ENCODE peak calls at places on chromosomes 2 and 18, in five cellular contexts. One of them, this sample, is unnamed.
A peak's percentile ranks its signal among the peaks of the same experiment; 100 is the strongest.

GRCh38 chr18:9846162-9846915 is 39.4 kb upstream of the TXNDC2 start:
- ATAC-seq in heart left ventricle: peak; percentile 70
- ATAC-seq in right cardiac atrium: peak; percentile 72
- ATAC-seq in left lung: no peak
- ATAC-seq in gastrocnemius medialis: no peak
- ATAC-seq in this sample: peak; percentile 44

GRCh38 chr2:121155502-121156056 is 129.4 kb downstream of the TFCP2L1 start:
- ATAC-seq in heart left ventricle: no peak
- ATAC-seq in right cardiac atrium: no peak
- ATAC-seq in left lung: peak; percentile 94
- ATAC-seq in gastrocnemius medialis: no peak
- ATAC-seq in this sample: peak; percentile 25

GRCh38 chr18:55252053-55252675 is 292.9 kb upstream of the CCDC68 start:
- ATAC-seq in heart left ventricle: no peak
- ATAC-seq in right cardiac atrium: peak; percentile 69
- ATAC-seq in left lung: no peak
- ATAC-seq in gastrocnemius medialis: no peak
- ATAC-seq in this sample: no peak

GRCh38 chr2:178263159-178263860 is 69.0 kb downstream of the OSBPL6 start:
- ATAC-seq in heart left ventricle: no peak
- ATAC-seq in right cardiac atrium: no peak
- ATAC-seq in left lung: no peak
- ATAC-seq in gastrocnemius medialis: peak; percentile 31
- ATAC-seq in this sample: no peak

GRCh38 chr2:222568866-222569265 is 87.0 kb downstream of the FARSB start:
- ATAC-seq in heart left ventricle: peak; percentile 44
- ATAC-seq in right cardiac atrium: peak; percentile 32
- ATAC-seq in left lung: no peak
- ATAC-seq in gastrocnemius medialis: peak; percentile 95
- ATAC-seq in this sample: no peak

GRCh38 chr2:38377501-38378258 is 607 bp upstream of the ATL2 start:
- ATAC-seq in heart left ventricle: no peak
- ATAC-seq in right cardiac atrium: peak; percentile 4
- ATAC-seq in left lung: peak; percentile 0
- ATAC-seq in gastrocnemius medialis: no peak
- ATAC-seq in this sample: peak; percentile 86

GRCh38 chr2:33020883-33021282 is 74.1 kb downstream of the LTBP1 start:
- ATAC-seq in heart left ventricle: no peak
- ATAC-seq in right cardiac atrium: peak; percentile 12
- ATAC-seq in left lung: no peak
- ATAC-seq in gastrocnemius medialis: no peak
- ATAC-seq in this sample: no peak

GRCh38 chr18:36141576-36141975 is 11.9 kb downstream of the ELP2 start:
- ATAC-seq in heart left ventricle: no peak
- ATAC-seq in right cardiac atrium: no peak
- ATAC-seq in left lung: no peak
- ATAC-seq in gastrocnemius medialis: no peak
- ATAC-seq in this sample: no peak

GRCh38 chr2:179884193-179884592 is 22.8 kb upstream of the ZNF385B start:
- ATAC-seq in heart left ventricle: no peak
- ATAC-seq in right cardiac atrium: no peak
- ATAC-seq in left lung: no peak
- ATAC-seq in gastrocnemius medialis: no peak
- ATAC-seq in this sample: no peak

GRCh38 chr2:226398580-226398979 is 401.0 kb downstream of the IRS1 start:
- ATAC-seq in heart left ventricle: no peak
- ATAC-seq in right cardiac atrium: no peak
- ATAC-seq in left lung: no peak
- ATAC-seq in gastrocnemius medialis: no peak
- ATAC-seq in this sample: no peak

GRCh38 chr2:136378712-136379595 is 261.0 kb upstream of the CXCR4 start:
- ATAC-seq in heart left ventricle: peak; percentile 63
- ATAC-seq in right cardiac atrium: peak; percentile 46
- ATAC-seq in left lung: peak; percentile 86
- ATAC-seq in gastrocnemius medialis: no peak
- ATAC-seq in this sample: no peak

GRCh38 chr2:159131882-159132281 is 154.6 kb downstream of the WDSUB1 start:
- ATAC-seq in heart left ventricle: no peak
- ATAC-seq in right cardiac atrium: peak; percentile 26
- ATAC-seq in left lung: peak; percentile 57
- ATAC-seq in gastrocnemius medialis: no peak
- ATAC-seq in this sample: no peak

GRCh38 chr2:62540786-62541168 is 34.8 kb upstream of the TMEM17 start:
- ATAC-seq in heart left ventricle: no peak
- ATAC-seq in right cardiac atrium: no peak
- ATAC-seq in left lung: no peak
- ATAC-seq in gastrocnemius medialis: no peak
- ATAC-seq in this sample: no peak

GRCh38 chr18:52700757-52701156 is 360.8 kb downstream of the DCC start:
- ATAC-seq in heart left ventricle: no peak
- ATAC-seq in right cardiac atrium: no peak
- ATAC-seq in left lung: no peak
- ATAC-seq in gastrocnemius medialis: no peak
- ATAC-seq in this sample: no peak

GRCh38 chr2:46308081-46308480 is 10.9 kb downstream of the EPAS1 start:
- ATAC-seq in heart left ventricle: peak; percentile 27
- ATAC-seq in right cardiac atrium: peak; percentile 15
- ATAC-seq in left lung: peak; percentile 2
- ATAC-seq in gastrocnemius medialis: no peak
- ATAC-seq in this sample: no peak

GRCh38 chr2:205680067-205680466 is 2.2 kb upstream of the NRP2 start:
- ATAC-seq in heart left ventricle: no peak
- ATAC-seq in right cardiac atrium: peak; percentile 14
- ATAC-seq in left lung: peak; percentile 36
- ATAC-seq in gastrocnemius medialis: no peak
- ATAC-seq in this sample: peak; percentile 20

GRCh38 chr2:224523626-224524577 is 61.3 kb downstream of the CUL3 start:
- ATAC-seq in heart left ventricle: no peak
- ATAC-seq in right cardiac atrium: no peak
- ATAC-seq in left lung: peak; percentile 38
- ATAC-seq in gastrocnemius medialis: no peak
- ATAC-seq in this sample: no peak

GRCh38 chr2:28958689-28959088 is 22.4 kb upstream of the TOGARAM2 start:
- ATAC-seq in heart left ventricle: peak; percentile 82
- ATAC-seq in right cardiac atrium: peak; percentile 90
- ATAC-seq in left lung: peak; percentile 97
- ATAC-seq in gastrocnemius medialis: peak; percentile 87
- ATAC-seq in this sample: peak; percentile 87

GRCh38 chr2:42340045-42340937 is 20.7 kb downstream of the COX7A2L start:
- ATAC-seq in heart left ventricle: no peak
- ATAC-seq in right cardiac atrium: no peak
- ATAC-seq in left lung: no peak
- ATAC-seq in gastrocnemius medialis: no peak
- ATAC-seq in this sample: no peak

GRCh38 chr2:148006249-148007007 is 14.1 kb downstream of the ORC4 start:
- ATAC-seq in heart left ventricle: no peak
- ATAC-seq in right cardiac atrium: no peak
- ATAC-seq in left lung: no peak
- ATAC-seq in gastrocnemius medialis: no peak
- ATAC-seq in this sample: no peak

GRCh38 chr2:174492963-174493431 is 6.2 kb upstream of the GPR155 start:
- ATAC-seq in heart left ventricle: no peak
- ATAC-seq in right cardiac atrium: no peak
- ATAC-seq in left lung: peak; percentile 47
- ATAC-seq in gastrocnemius medialis: no peak
- ATAC-seq in this sample: no peak

GRCh38 chr2:195600796-195601195 is 56.2 kb upstream of the SLC39A10 start:
- ATAC-seq in heart left ventricle: no peak
- ATAC-seq in right cardiac atrium: no peak
- ATAC-seq in left lung: peak; percentile 51
- ATAC-seq in gastrocnemius medialis: no peak
- ATAC-seq in this sample: no peak

GRCh38 chr2:231379266-231380215 is 16.0 kb upstream of the B3GNT7 start:
- ATAC-seq in heart left ventricle: no peak
- ATAC-seq in right cardiac atrium: no peak
- ATAC-seq in left lung: peak; percentile 28
- ATAC-seq in gastrocnemius medialis: no peak
- ATAC-seq in this sample: peak; percentile 17

GRCh38 chr2:17495590-17495989 is 22.6 kb downstream of the RAD51AP2 start:
- ATAC-seq in heart left ventricle: no peak
- ATAC-seq in right cardiac atrium: no peak
- ATAC-seq in left lung: no peak
- ATAC-seq in gastrocnemius medialis: no peak
- ATAC-seq in this sample: no peak

GRCh38 chr2:169087757-169088379 is 18.5 kb downstream of the DHRS9 start:
- ATAC-seq in heart left ventricle: no peak
- ATAC-seq in right cardiac atrium: no peak
- ATAC-seq in left lung: no peak
- ATAC-seq in gastrocnemius medialis: no peak
- ATAC-seq in this sample: no peak

GRCh38 chr2:24540011-24540477 is 49.0 kb downstream of the NCOA1 start:
- ATAC-seq in heart left ventricle: no peak
- ATAC-seq in right cardiac atrium: no peak
- ATAC-seq in left lung: peak; percentile 78
- ATAC-seq in gastrocnemius medialis: no peak
- ATAC-seq in this sample: no peak

GRCh38 chr18:46237891-46238290 is 133.7 kb downstream of the HAUS1 start:
- ATAC-seq in heart left ventricle: no peak
- ATAC-seq in right cardiac atrium: no peak
- ATAC-seq in left lung: no peak
- ATAC-seq in gastrocnemius medialis: no peak
- ATAC-seq in this sample: no peak

DNA sequence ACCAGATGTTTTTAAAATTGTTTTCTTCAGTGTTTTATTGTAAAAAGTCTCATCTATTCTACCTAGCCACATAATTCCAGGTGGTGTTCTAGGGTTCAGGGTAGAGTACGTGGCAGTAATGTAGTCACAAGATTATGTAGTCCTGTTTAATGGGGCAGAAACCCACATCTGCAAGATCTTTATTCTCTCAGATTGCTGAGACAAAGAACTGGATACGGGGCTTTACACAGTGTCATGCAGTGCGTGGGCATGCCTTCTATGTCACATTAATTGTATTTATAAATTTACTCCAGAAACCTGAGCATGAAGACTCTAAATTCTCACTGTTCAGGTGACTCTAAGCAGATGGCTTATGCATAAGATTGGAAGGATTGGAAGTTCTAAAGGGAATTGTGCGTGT is 189.3 kb downstream of the CAMKMT start:
- ATAC-seq in heart left ventricle: no peak
- ATAC-seq in right cardiac atrium: no peak
- ATAC-seq in left lung: no peak
- ATAC-seq in gastrocnemius medialis: no peak
- ATAC-seq in this sample: no peak
- H3K4me1 ChIP-seq in heart left ventricle: no peaks in the 10 kb centered on the region
- H3K4me1 ChIP-seq in right cardiac atrium: peaks cover 3% of the 10 kb centered on the region
- H3K4me1 ChIP-seq in left lung: no peaks in the 10 kb centered on the region
- H3K4me1 ChIP-seq in gastrocnemius medialis: peaks cover 16% of the 10 kb centered on the region
- H3K4me1 ChIP-seq in this sample: no peaks in the 10 kb centered on the region

DNA sequence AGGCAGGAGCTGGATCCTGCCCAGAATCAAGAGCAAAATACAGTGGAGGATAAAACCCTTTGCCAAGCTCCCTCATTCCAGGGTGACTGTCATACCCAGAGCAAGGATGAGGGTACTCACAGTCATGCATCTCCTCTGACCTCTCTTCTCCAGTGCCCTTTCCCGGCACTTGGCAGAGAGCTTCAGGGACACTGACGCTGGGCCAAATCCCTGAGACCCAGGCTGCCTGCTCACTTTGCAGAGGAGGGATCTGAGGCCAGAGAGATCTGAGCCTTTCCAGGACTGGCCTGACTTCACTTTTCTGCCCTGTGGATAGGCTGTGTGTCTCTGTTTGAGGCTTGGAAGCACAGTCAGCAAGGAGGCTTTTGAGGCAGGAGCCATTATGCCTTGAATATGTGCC is 330.0 kb downstream of the CELF4 start:
- ATAC-seq in heart left ventricle: peak; percentile 44
- ATAC-seq in right cardiac atrium: peak; percentile 14
- ATAC-seq in left lung: no peak
- ATAC-seq in gastrocnemius medialis: no peak
- ATAC-seq in this sample: no peak
- H3K27me3 ChIP-seq in heart left ventricle: no peaks in the 10 kb centered on the region
- H3K27me3 ChIP-seq in right cardiac atrium: no peaks in the 10 kb centered on the region
- H3K27me3 ChIP-seq in left lung: no peaks in the 10 kb centered on the region
- H3K27me3 ChIP-seq in gastrocnemius medialis: no peaks in the 10 kb centered on the region
- H3K27me3 ChIP-seq in this sample: peaks cover 3% of the 10 kb centered on the region

DNA sequence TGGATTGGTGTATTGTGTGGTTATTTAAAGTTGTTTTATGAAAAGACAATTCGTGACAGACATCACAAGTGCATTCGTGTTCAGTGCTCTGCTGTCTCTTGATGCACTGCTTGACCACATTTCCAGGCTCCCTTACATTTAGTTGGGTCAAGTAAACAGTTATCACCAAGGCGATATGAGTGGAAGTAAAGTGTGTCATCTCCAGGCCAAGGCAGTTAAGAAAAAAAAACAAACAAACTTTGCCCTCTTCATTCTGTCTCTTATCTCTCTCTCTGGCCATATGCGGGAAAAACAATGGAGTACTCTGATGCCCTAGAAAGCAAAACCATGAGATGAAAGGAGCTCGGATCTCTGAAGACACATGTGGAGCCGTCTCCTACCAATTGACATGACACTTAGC is 131.1 kb downstream of the DSEL start:
- ATAC-seq in heart left ventricle: no peak
- ATAC-seq in right cardiac atrium: no peak
- ATAC-seq in left lung: no peak
- ATAC-seq in gastrocnemius medialis: no peak
- ATAC-seq in this sample: no peak
- H3K4me1 ChIP-seq in heart left ventricle: no peaks in the 10 kb centered on the region
- H3K4me1 ChIP-seq in right cardiac atrium: no peaks in the 10 kb centered on the region
- H3K4me1 ChIP-seq in left lung: no peaks in the 10 kb centered on the region
- H3K4me1 ChIP-seq in gastrocnemius medialis: no peaks in the 10 kb centered on the region
- H3K4me1 ChIP-seq in this sample: no peaks in the 10 kb centered on the region

GRCh38 chr2:236303935-236304334 is 39.7 kb upstream of the ASB18 start:
- ATAC-seq in heart left ventricle: no peak
- ATAC-seq in right cardiac atrium: no peak
- ATAC-seq in left lung: no peak
- ATAC-seq in gastrocnemius medialis: no peak
- ATAC-seq in this sample: no peak
- H3K27me3 ChIP-seq in heart left ventricle: no peaks in the 10 kb centered on the region
- H3K27me3 ChIP-seq in right cardiac atrium: no peaks in the 10 kb centered on the region
- H3K27me3 ChIP-seq in left lung: no peaks in the 10 kb centered on the region
- H3K27me3 ChIP-seq in gastrocnemius medialis: no peaks in the 10 kb centered on the region
- H3K27me3 ChIP-seq in this sample: peaks cover 8% of the 10 kb centered on the region